ENCODE peak calls at places on chromosomes 16 and 17, in four cellular contexts. N, P, G and Q are unnamed samples.

GRCh38 chr16:67399218-67399733 is 6.0 kb upstream of the TPPP3 start:
- DNase-seq in P (peak), G (no peak), N (peak), Q (no peak)

GRCh38 chr16:52912565-52913173 is 140.0 kb downstream of the CHD9NB start:
- DNase-seq in G (no peak), P (peak), N (peak), Q (no peak)

GRCh38 chr16:49661465-49662187 is 194.3 kb downstream of the ZNF423 start:
- DNase-seq in N (no peak), G (no peak), P (no peak), Q (no peak)

GRCh38 chr16:55056585-55057520 is 126.2 kb downstream of the IRX5 start:
- DNase-seq in G (no peak), N (peak), P (no peak), Q (no peak)

GRCh38 chr17:83154311-83155127 is 75.1 kb downstream of the METRNL start:
- DNase-seq in G (peak), N (no peak), P (no peak), Q (peak)

GRCh38 chr16:2900526-2901075 is 11.1 kb upstream of the FLYWCH1 start:
- DNase-seq in P (no peak), N (no peak), G (no peak), Q (no peak)

GRCh38 chr17:28963841-28964240 is 12.5 kb upstream of the PHF12 start:
- DNase-seq in N (no peak), P (no peak), G (no peak), Q (no peak)

GRCh38 chr16:85781685-85782370 is 17.5 kb downstream of the EMC8 start:
- DNase-seq in N (no peak), P (no peak), G (no peak), Q (no peak)

GRCh38 chr17:15169676-15170075 is 95.5 kb downstream of the PMP22 start:
- DNase-seq in P (no peak), N (no peak), G (no peak), Q (no peak)

GRCh38 chr16:3456374-3456773 is 12.9 kb downstream of the NAA60 start:
- DNase-seq in N (no peak), G (no peak), P (no peak), Q (no peak)

GRCh38 chr16:75379911-75380847 is 53.1 kb downstream of the CFDP1 start:
- DNase-seq in G (no peak), P (peak), N (no peak), Q (no peak)

GRCh38 chr17:62712011-62712615 is 84.6 kb downstream of the MRC2 start:
- DNase-seq in G (no peak), N (peak), P (no peak), Q (no peak)

GRCh38 chr17:74299618-74300009 is 25.6 kb downstream of the DNAI2 start:
- DNase-seq in P (no peak), N (no peak), G (no peak), Q (no peak)

GRCh38 chr17:13600475-13601316 is 1.0 kb downstream of the HS3ST3A1 start:
- DNase-seq in N (peak), G (no peak), P (no peak), Q (no peak)

GRCh38 chr17:38417210-38417951 is 10.9 kb upstream of the ARHGAP23 start:
- DNase-seq in N (peak), G (no peak), P (peak), Q (no peak)

GRCh38 chr17:63967953-63968352 is 4.8 kb downstream of the SCN4A start:
- DNase-seq in N (no peak), G (no peak), P (no peak), Q (no peak)

GRCh38 chr17:68195667-68196393 is 52.0 kb upstream of the AMZ2 start:
- DNase-seq in P (no peak), G (no peak), N (peak), Q (no peak)

GRCh38 chr17:4580291-4580690 is 4.0 kb upstream of the SMTNL2 start:
- DNase-seq in N (no peak), G (no peak), P (no peak), Q (no peak)

GRCh38 chr17:28949185-28950016 is 1.9 kb downstream of the PHF12 start:
- DNase-seq in G (peak), P (peak), N (peak), Q (peak)

GRCh38 chr17:63954402-63955063 is 18.2 kb downstream of the SCN4A start:
- DNase-seq in P (peak), G (no peak), N (no peak), Q (no peak)

GRCh38 chr16:19231881-19232280 is 53.6 kb upstream of the CLEC19A start:
- DNase-seq in P (no peak), N (no peak), G (no peak), Q (no peak)

GRCh38 chr16:57606847-57607501 is 21.5 kb upstream of the ADGRG1 start:
- DNase-seq in G (peak), P (peak), N (no peak), Q (peak)

GRCh38 chr17:54945671-54946070 is 22.8 kb downstream of the COX11 start:
- DNase-seq in N (no peak), G (no peak), P (no peak), Q (no peak)

DNA sequence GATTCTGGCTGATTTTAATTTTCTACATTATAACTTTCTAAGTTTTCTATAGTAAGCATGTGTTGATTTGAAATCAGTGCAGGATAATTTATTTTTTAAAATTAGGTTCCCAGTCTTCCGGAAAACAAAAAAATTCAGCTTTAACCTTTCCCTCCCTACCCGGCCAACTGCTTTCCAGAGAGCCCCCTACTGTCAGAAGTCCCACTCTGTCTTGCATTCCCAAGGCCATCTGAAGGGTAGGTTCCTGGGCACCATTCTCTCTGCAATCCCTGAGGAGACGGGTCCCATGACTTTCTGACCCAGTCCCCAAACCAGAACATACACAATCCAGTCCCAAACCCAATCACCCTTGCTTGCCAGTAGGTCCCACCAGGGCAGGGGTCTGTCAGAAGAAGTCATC is 200.3 kb downstream of the CYLD start:
- DNase-seq in N (peak), P (no peak), G (no peak), Q (no peak)
- TF ChIP-seq CTCF in N (peak), P (no peak), G (no peak), Q (no peak)

GRCh38 chr16:73047536-73048291 is at the start of gene ZFHX3:
- DNase-seq in N (peak), G (peak), P (peak), Q (no peak)
- TF ChIP-seq CTCF in N (no peak), G (no peak), P (no peak), Q (no peak)

DNA sequence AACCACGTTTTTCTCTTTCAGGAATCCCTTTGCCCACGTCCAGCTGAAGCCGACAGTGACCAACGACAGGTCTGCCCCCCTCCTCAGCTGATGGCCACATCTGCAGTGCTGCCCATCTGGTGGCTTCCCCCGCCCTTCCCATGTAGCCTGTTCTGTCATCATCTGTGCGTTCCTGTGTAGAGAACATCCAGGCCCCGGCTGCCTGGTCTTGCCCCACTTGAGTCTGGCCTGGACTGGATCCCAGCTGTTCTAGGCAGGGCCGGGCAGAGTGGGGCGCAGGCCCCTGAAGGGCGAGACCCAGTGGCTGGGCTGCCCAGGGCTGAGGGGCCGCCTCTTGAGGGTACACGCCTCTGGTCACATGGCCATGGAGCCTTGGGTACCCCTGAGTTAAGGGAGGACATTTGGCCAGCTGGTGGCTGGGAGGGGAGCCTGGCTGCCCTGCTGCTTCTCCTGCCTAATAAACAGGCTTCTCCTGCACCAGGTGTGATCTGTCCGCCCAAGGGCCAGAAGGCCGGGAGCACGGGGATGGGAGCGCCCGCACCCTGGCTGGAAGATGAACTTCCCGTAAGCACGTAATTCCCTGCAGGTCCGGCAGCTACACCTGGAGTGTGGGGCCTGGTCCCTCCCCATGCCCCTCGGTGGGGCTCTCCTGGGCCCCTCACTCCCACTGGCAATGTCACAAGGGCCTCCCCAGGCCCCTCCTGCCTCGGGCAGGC is 49.4 kb upstream of the PVALEF start:
- DNase-seq in P (no peak), G (no peak), N (no peak), Q (no peak)
- TF ChIP-seq CTCF in P (no peak), G (no peak), N (no peak), Q (no peak)

GRCh38 chr17:41627316-41628072 is 3.1 kb upstream of the KRT17 start:
- DNase-seq in N (peak), P (no peak), G (no peak), Q (no peak)
- TF ChIP-seq CTCF in N (peak), P (no peak), G (no peak), Q (no peak)

DNA sequence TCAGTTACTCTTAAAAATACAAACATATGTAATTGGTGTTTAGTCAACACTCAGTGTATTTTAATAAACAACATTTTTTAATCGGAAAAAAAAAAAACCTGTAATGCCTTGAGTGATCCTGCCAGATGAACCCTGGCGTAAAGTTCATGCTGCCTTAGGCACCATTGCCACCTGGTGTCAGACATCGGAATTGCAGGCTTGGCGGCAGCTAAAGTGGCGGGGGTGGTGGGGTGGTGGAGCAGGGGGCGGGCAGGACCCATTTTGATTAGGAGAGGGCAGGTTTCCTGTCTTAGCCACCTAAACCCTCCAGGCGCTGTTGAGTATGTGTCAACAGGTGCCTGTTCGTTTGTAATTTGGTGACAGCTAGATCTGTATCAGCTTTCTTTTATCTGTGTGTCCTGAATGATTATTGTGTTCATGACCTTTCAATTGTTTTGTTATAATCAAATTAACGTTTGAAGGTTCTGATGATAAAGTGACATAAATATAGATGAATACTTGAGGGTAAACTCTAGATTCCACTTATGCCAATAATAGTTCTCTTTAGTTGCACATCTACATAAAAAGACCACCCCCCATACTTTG is 588.7 kb downstream of the CDH13 start:
- DNase-seq in G (no peak), P (peak), N (peak), Q (no peak)
- TF ChIP-seq CTCF in G (peak), P (peak), N (peak), Q (no peak)

GRCh38 chr16:72291531-72291981 is 119.6 kb upstream of the PMFBP1 start:
- DNase-seq in G (no peak), N (no peak), P (no peak), Q (no peak)

GRCh38 chr16:72286936-72287620 is 115.1 kb upstream of the PMFBP1 start:
- DNase-seq in N (no peak), G (no peak), P (no peak), Q (no peak)

GRCh38 chr16:72295914-72296313 is 124.0 kb upstream of the PMFBP1 start:
- DNase-seq in N (no peak), G (no peak), P (no peak), Q (no peak)

GRCh38 chr16:72287646-72288045 is 115.7 kb upstream of the PMFBP1 start:
- DNase-seq in N (no peak), P (no peak), G (no peak), Q (no peak)

GRCh38 chr16:72291121-72291520 is 119.2 kb upstream of the PMFBP1 start:
- DNase-seq in N (no peak), P (no peak), G (no peak), Q (no peak)
- TF ChIP-seq CTCF in N (no peak), P (no peak), G (no peak), Q (no peak)

GRCh38 chr17:57234252-57235092 is 21.9 kb upstream of the MSI2 start:
- DNase-seq in N (no peak), P (no peak), G (no peak), Q (no peak)
- TF ChIP-seq CTCF in N (no peak), P (no peak), G (no peak), Q (no peak)

GRCh38 chr17:8095361-8095760 is 7.8 kb upstream of the ALOX12B start:
- DNase-seq in P (no peak), G (no peak), N (no peak), Q (no peak)
- TF ChIP-seq CTCF in P (no peak), G (no peak), N (peak), Q (no peak)

GRCh38 chr17:61352408-61352770 is 47.3 kb upstream of the TBX2 start:
- DNase-seq in G (no peak), N (no peak), P (no peak), Q (no peak)

GRCh38 chr17:61351745-61352407 is 47.8 kb upstream of the TBX2 start:
- DNase-seq in G (no peak), N (no peak), P (no peak), Q (no peak)

GRCh38 chr17:61345825-61346628 is 53.6 kb upstream of the TBX2 start:
- DNase-seq in G (no peak), P (no peak), N (no peak), Q (no peak)

GRCh38 chr17:61352771-61353170 is 46.9 kb upstream of the TBX2 start:
- DNase-seq in G (no peak), P (no peak), N (peak), Q (no peak)

GRCh38 chr17:61349350-61349749 is 50.3 kb upstream of the TBX2 start:
- DNase-seq in G (no peak), N (no peak), P (no peak), Q (no peak)
- TF ChIP-seq CTCF in G (no peak), N (peak), P (no peak), Q (no peak)

GRCh38 chr17:1535737-1536136 is 19.3 kb upstream of the INPP5K start:
- DNase-seq in P (no peak), G (no peak), N (no peak), Q (no peak)

GRCh38 chr17:1529863-1530262 is 13.5 kb upstream of the INPP5K start:
- DNase-seq in G (no peak), N (no peak), P (no peak), Q (no peak)

GRCh38 chr17:1533649-1534325 is 17.4 kb upstream of the INPP5K start:
- DNase-seq in P (no peak), N (no peak), G (no peak), Q (no peak)

GRCh38 chr17:1532836-1533602 is 16.6 kb upstream of the INPP5K start:
- DNase-seq in N (peak), G (no peak), P (no peak), Q (no peak)
- TF ChIP-seq CTCF in N (peak), G (no peak), P (no peak), Q (no peak)